ENCODE peak calls at places on chromosome 18, in six cellular contexts. F, P, C, H, G and W are unnamed samples.

GRCh38 chr18:45324489-45325111 is 290.7 kb upstream of the SLC14A2 start:
- DNase-seq in F (no peak), P (no peak), C (no peak), H (no peak), G (no peak), W (peak; percentile 62)

GRCh38 chr18:9130195-9130594 is 6.4 kb upstream of the ANKRD12 start:
- DNase-seq in F (no peak), P (no peak), C (peak; percentile 34), H (no peak), G (no peak), W (no peak)

GRCh38 chr18:23689616-23690504 is 607 bp downstream of the LAMA3 start:
- DNase-seq in F (no peak), P (peak; percentile 18), C (no peak), H (peak; percentile 2), G (no peak), W (peak; percentile 42)

GRCh38 chr18:6219116-6219717 is 195.5 kb downstream of the L3MBTL4 start:
- DNase-seq in F (no peak), P (peak; percentile 27), C (peak; percentile 84), H (no peak), G (no peak), W (peak; percentile 44)

GRCh38 chr18:51010218-51010617 is 19.8 kb upstream of the SMAD4 start:
- DNase-seq in F (no peak), P (no peak), C (no peak), H (no peak), G (no peak), W (no peak)

GRCh38 chr18:23688528-23688927 is 725 bp upstream of the LAMA3 start:
- DNase-seq in F (no peak), P (no peak), C (no peak), H (no peak), G (no peak), W (no peak)

GRCh38 chr18:12278765-12279682 is 24.9 kb downstream of the CIDEA start:
- DNase-seq in F (no peak), P (peak; percentile 99), C (no peak), H (no peak), G (no peak), W (peak; percentile 91)

GRCh38 chr18:31506024-31506742 is 8.2 kb downstream of the DSG2 start:
- DNase-seq in F (no peak), P (no peak), C (peak; percentile 56), H (no peak), G (no peak), W (no peak)

GRCh38 chr18:45874501-45875184 is 49.2 kb downstream of the SIGLEC15 start:
- DNase-seq in F (no peak), P (peak; percentile 21), C (peak; percentile 81), H (peak; percentile 25), G (peak; percentile 24), W (no peak)

GRCh38 chr18:54878662-54879058 is 50.4 kb downstream of the RAB27B start:
- DNase-seq in F (no peak), P (no peak), C (no peak), H (no peak), G (no peak), W (no peak)

GRCh38 chr18:13424377-13424776 is 205.8 kb downstream of the LDLRAD4 start:
- DNase-seq in F (no peak), P (no peak), C (no peak), H (no peak), G (no peak), W (no peak)

GRCh38 chr18:23718243-23718720 is 29.0 kb downstream of the LAMA3 start:
- DNase-seq in F (no peak), P (peak; percentile 83), C (no peak), H (no peak), G (no peak), W (no peak)

GRCh38 chr18:12579775-12580174 is 78.1 kb downstream of the SPIRE1 start:
- DNase-seq in F (no peak), P (no peak), C (no peak), H (no peak), G (no peak), W (no peak)

GRCh38 chr18:58303363-58303762 is 259.3 kb downstream of the NEDD4L start:
- DNase-seq in F (no peak), P (no peak), C (no peak), H (no peak), G (no peak), W (no peak)

GRCh38 chr18:6660334-6660733 is 69.2 kb upstream of the ARHGAP28 start:
- DNase-seq in F (no peak), P (no peak), C (no peak), H (no peak), G (no peak), W (no peak)

GRCh38 chr18:45111507-45111858 is 430.8 kb downstream of the SETBP1 start:
- DNase-seq in F (no peak), P (no peak), C (no peak), H (no peak), G (no peak), W (no peak)

GRCh38 chr18:3323900-3324299 is 62.0 kb downstream of the MYL12B start:
- DNase-seq in F (no peak), P (no peak), C (no peak), H (no peak), G (no peak), W (no peak)

GRCh38 chr18:9831723-9832199 is 54.0 kb upstream of the TXNDC2 start:
- DNase-seq in F (no peak), P (no peak), C (no peak), H (no peak), G (no peak), W (no peak)

GRCh38 chr18:28147674-28148171 is 29.2 kb downstream of the CDH2 start:
- DNase-seq in F (no peak), P (no peak), C (no peak), H (no peak), G (no peak), W (no peak)

GRCh38 chr18:44325903-44326650 is 354.6 kb upstream of the SETBP1 start:
- DNase-seq in F (no peak), P (peak; percentile 55), C (peak; percentile 82), H (no peak), G (no peak), W (peak; percentile 42)

GRCh38 chr18:41073372-41073954 is 881.6 kb upstream of the PIK3C3 start:
- DNase-seq in F (no peak), P (peak; percentile 7), C (no peak), H (no peak), G (no peak), W (no peak)

GRCh38 chr18:63477972-63478371 is 1.2 kb downstream of the SERPINB5 start:
- DNase-seq in F (no peak), P (peak; percentile 26), C (no peak), H (no peak), G (no peak), W (no peak)

GRCh38 chr18:49514577-49514976 is 27.5 kb upstream of the C18orf32 start:
- DNase-seq in F (no peak), P (no peak), C (no peak), H (no peak), G (no peak), W (no peak)

GRCh38 chr18:25350561-25351201 is 1.3 kb downstream of the ZNF521 start:
- DNase-seq in F (no peak), P (peak; percentile 38), C (peak; percentile 4), H (no peak), G (no peak), W (peak; percentile 80)

GRCh38 chr18:711330-711692 is 1.1 kb downstream of the ENOSF1 start:
- DNase-seq in F (no peak), P (no peak), C (peak; percentile 56), H (no peak), G (no peak), W (no peak)

GRCh38 chr18:79940126-79940813 is 11.2 kb downstream of the SLC66A2 start:
- DNase-seq in F (no peak), P (no peak), C (no peak), H (no peak), G (no peak), W (peak; percentile 35)

GRCh38 chr18:36662000-36662399 is 166.8 kb downstream of the TPGS2 start:
- DNase-seq in F (no peak), P (peak; percentile 20), C (no peak), H (no peak), G (no peak), W (no peak)

GRCh38 chr18:32093106-32093511 is 1.4 kb downstream of the RNF138 start:
- DNase-seq in F (peak; percentile 52), P (peak; percentile 56), C (peak; percentile 85), H (peak; percentile 16), G (peak; percentile 17), W (peak; percentile 53)

GRCh38 chr18:63336366-63337099 is 17.0 kb upstream of the BCL2 start:
- DNase-seq in F (no peak), P (peak; percentile 95), C (no peak), H (no peak), G (no peak), W (no peak)

GRCh38 chr18:2979871-2980606 is 32.9 kb downstream of the LPIN2 start:
- DNase-seq in F (no peak), P (no peak), C (peak; percentile 69), H (no peak), G (no peak), W (no peak)

GRCh38 chr18:9516437-9517064 is 41.2 kb downstream of the RALBP1 start:
- DNase-seq in F (no peak), P (peak; percentile 46), C (peak; percentile 83), H (no peak), G (peak; percentile 3), W (no peak)

GRCh38 chr18:79950440-79951341 is 762 bp downstream of the SLC66A2 start:
- DNase-seq in F (no peak), P (peak; percentile 37), C (peak; percentile 85), H (peak; percentile 14), G (no peak), W (peak; percentile 68)

GRCh38 chr18:7609617-7610016 is 42.5 kb downstream of the PTPRM start:
- DNase-seq in F (no peak), P (no peak), C (no peak), H (no peak), G (no peak), W (no peak)

GRCh38 chr18:77131100-77131651 is 1.4 kb downstream of the MBP start:
- DNase-seq in F (no peak), P (no peak), C (peak; percentile 83), H (peak; percentile 22), G (no peak), W (peak; percentile 76)

GRCh38 chr18:63016270-63016669 is 300.9 kb downstream of the PHLPP1 start:
- DNase-seq in F (peak; percentile 10), P (peak; percentile 58), C (peak; percentile 78), H (peak; percentile 27), G (peak; percentile 43), W (no peak)

GRCh38 chr18:63963610-63964256 is 6.1 kb upstream of the SERPINB8 start:
- DNase-seq in F (peak; percentile 8), P (peak; percentile 66), C (peak; percentile 89), H (no peak), G (peak; percentile 34), W (no peak)

GRCh38 chr18:32010124-32010745 is 8.4 kb upstream of the RNF125 start:
- DNase-seq in F (no peak), P (no peak), C (no peak), H (no peak), G (no peak), W (no peak)

GRCh38 chr18:64851796-64852195 is 702.9 kb upstream of the LINC00305 start:
- DNase-seq in F (no peak), P (no peak), C (no peak), H (no peak), G (no peak), W (no peak)